ENCODE peak calls at places on chromosomes 7 and 10, in seven cellular contexts. X is astrocyte of the spinal cord, K is right lobe of liver, E is naive B cell, T is GM23248, H is EL, C is EH. J is an unnamed sample.

GRCh38 chr7:27173412-27174076 is 576 bp downstream of the HOXA10 start:
- DNase-seq in X (no peak), K (peak), E (peak), T (peak), H (peak), C (peak), J (peak)

GRCh38 chr7:16026253-16027020 is 340.0 kb upstream of the MEOX2 start:
- DNase-seq in X (peak), K (peak), E (no peak), T (no peak), H (peak), C (peak), J (no peak)

GRCh38 chr10:132595850-132596249 is 58.3 kb downstream of the INPP5A start:
- DNase-seq in X (peak), K (no peak), E (no peak), T (no peak), H (no peak), C (peak), J (peak)

GRCh38 chr7:91064052-91064451 is 200.2 kb upstream of the FZD1 start:
- DNase-seq in X (no peak), K (no peak), E (no peak), T (no peak), H (no peak), C (no peak), J (no peak)

GRCh38 chr7:14195896-14196295 is 206.4 kb upstream of the ETV1 start:
- DNase-seq in X (peak), K (no peak), E (no peak), T (peak), H (no peak), C (no peak), J (no peak)

GRCh38 chr10:69888882-69889584 is 87.3 kb downstream of the COL13A1 start:
- DNase-seq in X (no peak), K (no peak), E (no peak), T (no peak), H (no peak), C (no peak), J (peak)

GRCh38 chr10:61835909-61836232 is 65.6 kb upstream of the ARID5B start:
- DNase-seq in X (peak), K (no peak), E (no peak), T (peak), H (peak), C (no peak), J (no peak)

GRCh38 chr7:121603886-121604285 is 207.8 kb upstream of the FAM3C start:
- DNase-seq in X (no peak), K (no peak), E (no peak), T (no peak), H (no peak), C (no peak), J (no peak)

GRCh38 chr7:143073556-143073955 is 21.4 kb downstream of the OR6V1 start:
- DNase-seq in X (no peak), K (no peak), E (no peak), T (no peak), H (no peak), C (peak), J (no peak)

GRCh38 chr10:46544989-46545791 is 11.3 kb downstream of the GPRIN2 start:
- DNase-seq in X (no peak), K (peak), E (no peak), T (peak), H (peak), C (peak), J (peak)

GRCh38 chr7:86911703-86912102 is 147.8 kb downstream of the ELAPOR2 start:
- DNase-seq in X (no peak), K (no peak), E (no peak), T (no peak), H (no peak), C (no peak), J (no peak)

GRCh38 chr10:47049906-47050305 is 138.7 kb downstream of the PTPN20 start:
- DNase-seq in X (no peak), K (no peak), E (no peak), T (no peak), H (no peak), C (no peak), J (no peak)

GRCh38 chr10:70492786-70493659 is 14.5 kb downstream of the PALD1 start:
- DNase-seq in X (no peak), K (no peak), E (peak), T (peak), H (peak), C (peak), J (no peak)

GRCh38 chr7:91064938-91065337 is 199.3 kb upstream of the FZD1 start:
- DNase-seq in X (no peak), K (no peak), E (no peak), T (peak), H (no peak), C (no peak), J (no peak)

GRCh38 chr7:13880789-13881188 is 108.7 kb downstream of the ETV1 start:
- DNase-seq in X (peak), K (no peak), E (no peak), T (peak), H (peak), C (peak), J (no peak)

GRCh38 chr7:124566576-124566975 is 199.0 kb downstream of the GPR37 start:
- DNase-seq in X (peak), K (no peak), E (no peak), T (no peak), H (peak), C (peak), J (no peak)

GRCh38 chr7:110650313-110650712 is 440.6 kb upstream of the LRRN3 start:
- DNase-seq in X (no peak), K (no peak), E (no peak), T (no peak), H (no peak), C (no peak), J (no peak)

GRCh38 chr7:138023618-138024333 is 21.9 kb upstream of the CREB3L2 start:
- DNase-seq in X (no peak), K (no peak), E (peak), T (no peak), H (no peak), C (no peak), J (no peak)

GRCh38 chr7:130695840-130696239 is 9.5 kb upstream of the TSGA13 start:
- DNase-seq in X (peak), K (no peak), E (no peak), T (peak), H (peak), C (peak), J (peak)

GRCh38 chr10:118800920-118801319 is 46.1 kb upstream of the CACUL1 start:
- DNase-seq in X (peak), K (peak), E (peak), T (peak), H (no peak), C (peak), J (peak)

GRCh38 chr10:113030453-113030852 is 80.4 kb downstream of the TCF7L2 start:
- DNase-seq in X (peak), K (no peak), E (no peak), T (peak), H (peak), C (peak), J (no peak)

GRCh38 chr10:6144609-6145413 is 56.0 kb downstream of the RBM17 start:
- DNase-seq in X (peak), K (peak), E (peak), T (peak), H (peak), C (peak), J (peak)

GRCh38 chr7:151361193-151361959 is 19.8 kb downstream of the NUB1 start:
- DNase-seq in X (peak), K (no peak), E (no peak), T (no peak), H (no peak), C (peak), J (peak)

GRCh38 chr10:101216207-101216607 is 13.1 kb downstream of the LBX1 start:
- DNase-seq in X (no peak), K (no peak), E (no peak), T (no peak), H (no peak), C (no peak), J (peak)

GRCh38 chr7:20798081-20798693 is 11.5 kb upstream of the SP8 start:
- DNase-seq in X (no peak), K (peak), E (no peak), T (peak), H (no peak), C (peak), J (peak)

GRCh38 chr7:13117103-13117502 is 429.7 kb downstream of the ARL4A start:
- DNase-seq in X (peak), K (no peak), E (no peak), T (peak), H (peak), C (peak), J (no peak)

GRCh38 chr7:29109815-29110385 is 36.4 kb downstream of the CPVL start:
- DNase-seq in X (no peak), K (no peak), E (no peak), T (no peak), H (no peak), C (no peak), J (no peak)

GRCh38 chr10:72954230-72954595 is 393 bp downstream of the PLA2G12B start:
- DNase-seq in X (no peak), K (no peak), E (no peak), T (no peak), H (no peak), C (no peak), J (no peak)

GRCh38 chr10:30550967-30551815 is 78.4 kb downstream of the LYZL2 start:
- DNase-seq in X (no peak), K (no peak), E (no peak), T (no peak), H (no peak), C (no peak), J (no peak)

GRCh38 chr10:79057481-79058275 is 11.1 kb upstream of the ZMIZ1 start:
- DNase-seq in X (no peak), K (peak), E (no peak), T (no peak), H (no peak), C (no peak), J (peak)

GRCh38 chr10:30534465-30535144 is 94.9 kb downstream of the LYZL2 start:
- DNase-seq in X (peak), K (peak), E (peak), T (peak), H (peak), C (peak), J (peak)

GRCh38 chr7:47940482-47941001 is 7.7 kb downstream of the PKD1L1 start:
- DNase-seq in X (peak), K (no peak), E (no peak), T (peak), H (peak), C (peak), J (peak)

GRCh38 chr10:110840923-110841428 is 30.8 kb upstream of the PDCD4 start:
- DNase-seq in X (no peak), K (no peak), E (no peak), T (no peak), H (no peak), C (no peak), J (no peak)

GRCh38 chr7:44326261-44327125 is 1.1 kb upstream of the CAMK2B start:
- DNase-seq in X (no peak), K (no peak), E (no peak), T (no peak), H (no peak), C (no peak), J (peak)

GRCh38 chr10:132328738-132329137 is 3.3 kb upstream of the LRRC27 start:
- DNase-seq in X (no peak), K (no peak), E (no peak), T (peak), H (no peak), C (no peak), J (peak)